ENCODE peak calls at places on chromosomes 1 and 21, in nine cellular contexts. O, A, X, G, B, R, J, W and Y are unnamed samples.

GRCh38 chr1:95956215-95956614 is 722.2 kb downstream of the RWDD3 start:
- DNase-seq in W (no peak), G (no peak), R (no peak), B (no peak), O (no peak), A (no peak), J (no peak), X (no peak), Y (no peak)

GRCh38 chr1:108051625-108052382 is 86.8 kb upstream of the VAV3 start:
- DNase-seq in W (no peak), X (no peak), J (no peak), B (no peak), O (no peak), A (no peak), G (no peak), R (peak), Y (no peak)

GRCh38 chr1:197948926-197949899 is 32.0 kb downstream of the LHX9 start:
- DNase-seq in G (no peak), O (no peak), X (no peak), J (no peak), B (no peak), R (no peak), A (no peak), W (no peak), Y (peak)

GRCh38 chr1:31306278-31306677 is 9.4 kb downstream of the ZCCHC17 start:
- DNase-seq in J (no peak), B (no peak), O (no peak), R (no peak), G (peak), A (no peak), W (peak), X (no peak), Y (no peak)

GRCh38 chr21:45655071-45655470 is 11.5 kb downstream of the PCBP3 start:
- DNase-seq in R (no peak), B (no peak), O (no peak), G (no peak), W (no peak), X (no peak), J (no peak), A (no peak), Y (no peak)

GRCh38 chr1:34372891-34373290 is 196.2 kb downstream of the C1orf94 start:
- DNase-seq in W (no peak), R (no peak), J (no peak), A (no peak), O (no peak), X (no peak), G (no peak), B (no peak), Y (no peak)

GRCh38 chr1:20610950-20611349 is 22.1 kb downstream of the CDA start:
- DNase-seq in O (no peak), B (no peak), R (no peak), X (no peak), W (no peak), J (no peak), G (no peak), A (no peak), Y (no peak)

GRCh38 chr1:197841828-197842573 is 60.4 kb upstream of the C1orf53 start:
- DNase-seq in X (no peak), J (no peak), A (no peak), R (no peak), W (no peak), B (no peak), O (no peak), G (no peak), Y (no peak)

DNA sequence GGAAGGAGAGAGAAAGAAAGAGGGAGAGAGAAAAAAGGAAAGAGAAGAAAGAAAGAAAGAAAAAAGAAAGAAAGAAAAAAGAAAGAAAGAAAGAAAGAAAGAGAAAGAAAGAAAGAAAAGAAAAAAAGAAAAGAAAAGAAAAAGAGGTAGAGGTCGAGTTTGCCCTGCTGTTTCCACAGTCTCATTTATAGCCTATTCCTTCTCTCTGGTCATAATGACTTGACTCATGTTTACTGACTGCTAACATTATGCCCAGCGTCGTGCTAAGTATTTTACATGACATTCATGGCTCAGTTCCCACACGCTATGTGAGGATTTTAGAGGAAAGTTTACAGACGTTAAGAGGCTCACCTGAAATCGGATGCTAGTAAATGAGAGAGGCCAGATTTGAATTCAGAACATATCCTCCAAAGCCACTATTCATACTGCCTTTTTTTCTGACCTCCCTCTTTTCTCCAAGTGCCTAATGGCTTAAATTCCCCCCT is 263.0 kb downstream of the TNR start:
- DNase-seq in X (no peak), J (no peak), A (no peak), O (no peak), R (no peak), W (no peak), G (no peak), B (no peak), Y (no peak)
- TF ChIP-seq CTCF in X (no peak), J (no peak), A (no peak), O (no peak), R (no peak), W (no peak), G (no peak), B (no peak), Y (no peak)

GRCh38 chr1:210201671-210202070 is 30.9 kb upstream of the SERTAD4 start:
- DNase-seq in J (no peak), B (no peak), W (no peak), R (no peak), X (no peak), G (no peak), A (no peak), O (no peak), Y (no peak)

GRCh38 chr1:210198840-210199239 is 33.8 kb upstream of the SERTAD4 start:
- DNase-seq in A (no peak), R (no peak), O (no peak), G (no peak), B (no peak), W (no peak), X (no peak), J (no peak), Y (no peak)

GRCh38 chr1:210195635-210196160 is 36.9 kb upstream of the SERTAD4 start:
- DNase-seq in B (no peak), J (no peak), R (no peak), G (no peak), A (no peak), W (no peak), X (no peak), O (no peak), Y (no peak)

GRCh38 chr1:210200090-210200736 is 32.4 kb upstream of the SERTAD4 start:
- DNase-seq in J (no peak), X (no peak), A (no peak), R (no peak), B (no peak), O (no peak), G (no peak), W (no peak), Y (no peak)
- TF ChIP-seq CTCF in J (peak), X (no peak), A (no peak), R (no peak), B (no peak), O (no peak), G (no peak), W (peak), Y (no peak)

GRCh38 chr1:27496604-27497155 is 6.7 kb upstream of the WASF2 start:
- DNase-seq in B (no peak), X (peak), W (no peak), O (no peak), A (no peak), R (no peak), G (no peak), J (peak), Y (no peak)
- TF ChIP-seq CTCF in B (no peak), X (no peak), W (no peak), O (peak), A (no peak), R (no peak), G (no peak), J (peak), Y (no peak)

DNA sequence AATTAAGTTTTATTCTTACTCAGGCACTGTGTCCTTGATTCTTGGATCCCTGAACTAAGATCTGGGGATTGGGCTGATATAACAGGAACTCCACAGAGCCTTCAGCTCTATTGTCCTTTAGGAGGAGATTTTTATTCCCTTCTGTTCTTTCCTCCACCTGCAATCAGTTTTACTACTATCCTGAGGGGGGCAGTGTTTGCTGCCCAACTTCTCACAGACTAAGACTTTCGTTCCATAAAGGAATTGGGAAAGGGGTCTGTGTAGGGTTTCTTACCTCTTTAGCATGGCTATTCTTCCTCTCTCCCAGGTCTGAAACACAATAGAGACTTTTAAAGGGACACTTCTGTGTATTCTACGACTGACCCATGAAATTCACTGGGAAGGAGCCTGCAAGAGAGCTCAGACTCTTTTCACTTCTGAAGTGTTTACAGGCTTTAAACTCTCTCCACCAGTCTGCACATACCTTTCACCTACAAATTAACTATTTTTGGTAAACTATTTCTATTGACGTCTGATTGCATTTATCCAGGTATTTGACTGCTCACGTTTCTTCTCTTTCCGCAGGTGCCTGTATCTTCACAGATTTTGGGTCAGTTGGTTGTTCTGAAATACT is 103.3 kb upstream of the DEPDC1 start:
- DNase-seq in J (no peak), O (no peak), X (no peak), A (no peak), B (no peak), G (peak), R (no peak), W (peak), Y (peak)
- TF ChIP-seq CTCF in J (peak), O (peak), X (peak), A (no peak), B (peak), G (no peak), R (peak), W (peak), Y (no peak)

GRCh38 chr1:188489336-188490112 is 1660.8 kb downstream of the PLA2G4A start:
- DNase-seq in X (no peak), W (no peak), G (peak), J (no peak), B (no peak), O (no peak), R (no peak), A (no peak), Y (no peak)
- TF ChIP-seq CTCF in X (no peak), W (no peak), G (no peak), J (no peak), B (no peak), O (no peak), R (no peak), A (no peak), Y (no peak)

GRCh38 chr1:162753001-162753658 is 37.4 kb upstream of the HSD17B7 start:
- DNase-seq in X (no peak), R (no peak), W (no peak), J (no peak), O (no peak), B (no peak), G (no peak), A (no peak), Y (no peak)
- TF ChIP-seq CTCF in X (no peak), R (no peak), W (no peak), J (no peak), O (no peak), B (no peak), G (no peak), A (no peak), Y (no peak)

DNA sequence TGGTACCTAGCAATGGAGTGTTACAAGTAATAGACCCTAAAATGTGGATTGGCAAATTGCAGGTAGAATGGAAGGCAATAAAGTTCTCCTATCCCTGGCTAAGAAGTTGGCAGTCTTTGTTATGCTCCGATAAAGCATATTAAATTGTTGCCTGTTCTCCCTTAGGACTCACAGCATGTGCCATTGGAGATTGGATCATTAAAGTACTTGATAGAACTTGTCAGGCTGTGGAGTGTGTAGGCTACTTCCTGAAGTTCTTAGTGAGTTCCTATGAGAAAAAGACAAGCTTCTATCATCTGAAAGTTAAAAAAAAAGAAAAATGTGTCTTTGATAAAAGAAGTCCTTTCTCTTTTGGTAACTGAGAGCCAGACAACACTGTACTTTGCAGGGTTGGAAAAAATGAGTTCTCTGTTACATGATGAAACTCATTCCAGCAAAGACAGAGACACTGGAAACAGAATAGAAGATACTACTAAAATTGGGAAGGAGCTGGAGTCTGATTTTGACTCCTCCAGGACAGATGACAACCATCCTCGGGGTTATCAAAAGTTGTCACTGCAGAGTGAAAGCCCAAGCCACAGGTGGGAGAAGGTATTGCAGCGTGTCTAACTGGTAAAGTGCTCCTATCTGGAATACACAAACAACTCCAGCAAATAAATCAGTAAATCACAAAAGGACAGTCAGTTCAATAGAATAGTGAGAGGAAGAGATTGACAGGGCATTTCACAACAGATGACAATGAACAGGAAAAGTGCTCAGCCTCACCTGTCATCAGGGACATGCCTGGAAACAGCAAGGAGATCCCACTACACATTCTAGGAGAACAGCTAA is 87.5 kb upstream of the WDR26 start:
- DNase-seq in G (no peak), A (no peak), X (no peak), R (no peak), W (no peak), O (no peak), J (no peak), B (no peak), Y (no peak)
- TF ChIP-seq CTCF in G (no peak), A (no peak), X (no peak), R (no peak), W (no peak), O (no peak), J (no peak), B (no peak), Y (no peak)

GRCh38 chr1:61839702-61840101 is 97.4 kb downstream of the PATJ start:
- DNase-seq in J (no peak), R (no peak), B (no peak), W (peak), O (no peak), G (no peak), A (no peak), X (no peak), Y (no peak)

GRCh38 chr1:61844006-61844405 is 101.7 kb downstream of the PATJ start:
- DNase-seq in R (no peak), B (no peak), X (no peak), A (no peak), O (no peak), W (no peak), G (no peak), J (no peak), Y (no peak)

GRCh38 chr1:61842863-61843514 is 100.7 kb downstream of the PATJ start:
- DNase-seq in W (no peak), B (no peak), A (no peak), J (no peak), O (no peak), X (no peak), R (no peak), G (peak), Y (no peak)
- TF ChIP-seq CTCF in W (no peak), B (no peak), A (no peak), J (no peak), O (peak), X (no peak), R (no peak), G (no peak), Y (no peak)

DNA sequence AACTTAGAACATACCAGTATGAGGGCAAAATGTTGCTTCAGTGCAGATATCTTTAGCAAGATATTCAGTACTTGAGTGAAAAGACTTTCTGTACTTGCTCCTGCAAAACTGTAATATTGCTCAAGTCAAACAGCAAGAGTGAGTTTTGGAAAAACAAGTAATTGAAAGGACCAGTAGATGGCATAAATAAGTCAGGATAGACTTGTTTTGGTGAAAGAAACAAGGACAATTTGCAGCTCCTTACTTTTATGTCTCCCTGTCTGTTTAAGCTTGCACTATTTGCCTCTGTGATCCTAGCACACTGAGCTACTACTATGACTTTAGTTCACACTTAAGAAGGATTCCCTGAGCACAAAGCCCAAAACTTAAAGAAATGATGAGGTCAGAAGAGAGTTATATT is 39.1 kb downstream of the IFI44 start:
- DNase-seq in R (no peak), J (no peak), W (peak), A (no peak), X (no peak), B (no peak), O (no peak), G (peak), Y (no peak)
- TF ChIP-seq CTCF in R (no peak), J (no peak), W (peak), A (no peak), X (no peak), B (no peak), O (no peak), G (peak), Y (no peak)

GRCh38 chr21:31724552-31724951 is 7.4 kb downstream of the SCAF4 start:
- DNase-seq in G (no peak), W (no peak), X (no peak), R (no peak), A (no peak), O (no peak), J (no peak), B (no peak), Y (no peak)

GRCh38 chr21:31720330-31720729 is 11.6 kb downstream of the SCAF4 start:
- DNase-seq in G (no peak), O (no peak), R (no peak), A (no peak), X (no peak), B (no peak), W (no peak), J (no peak), Y (no peak)

GRCh38 chr21:31720739-31721138 is 11.2 kb downstream of the SCAF4 start:
- DNase-seq in G (no peak), A (no peak), W (no peak), B (no peak), O (no peak), J (no peak), X (no peak), R (no peak), Y (no peak)

GRCh38 chr21:31725202-31725840 is 6.6 kb downstream of the SCAF4 start:
- DNase-seq in G (no peak), B (no peak), J (no peak), R (no peak), X (no peak), A (no peak), O (no peak), W (no peak), Y (peak)

DNA sequence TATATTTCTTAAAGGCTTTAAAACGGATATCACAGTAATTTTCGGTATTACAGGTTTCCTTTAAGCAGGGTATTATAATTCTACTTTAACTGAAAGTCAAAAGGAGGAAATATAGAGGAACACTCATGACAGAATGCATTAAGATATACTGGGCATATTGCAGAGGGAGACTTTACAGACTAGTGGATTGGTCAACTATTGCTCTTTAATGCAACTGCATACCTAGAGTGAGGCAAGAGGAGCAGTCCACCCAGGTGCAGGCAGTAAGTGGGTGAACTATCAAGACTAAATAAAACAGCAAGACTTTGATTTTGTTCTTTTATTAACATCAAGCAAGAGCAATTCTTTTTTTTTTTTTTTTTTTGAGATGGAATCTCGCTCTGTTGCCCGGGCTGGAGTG is 10.5 kb downstream of the SCAF4 start:
- DNase-seq in G (no peak), J (no peak), W (no peak), O (no peak), R (no peak), B (no peak), X (no peak), A (no peak), Y (no peak)
- TF ChIP-seq CTCF in G (no peak), J (no peak), W (no peak), O (no peak), R (no peak), B (no peak), X (no peak), A (no peak), Y (no peak)